ENCODE peak calls at places on chromosomes 16 and 17, in eight cellular contexts. F is NCI-H1436 treated with DMSO at 0.1 percent for 48 hours; P is stimulated activated CD4-positive, alpha-beta T cell treated with anti-CD3 and anti-CD28 coated beads, Interleukin-2, amount 100 ng/mL, for 24 hours; O is left lobe of liver; G is activated T-helper 1 cell treated with Interleukin-2 at 50 U/mL for 16 hours; K is CD8-positive, alpha-beta T cell; X is LoVo; U is mesenchymal stem cell. D is an unnamed sample.

GRCh38 chr16:50153648-50154368 is 702 bp downstream of the TENT4B start:
- DNase-seq in G (peak), F (no peak), P (no peak), U (peak), K (peak), X (no peak), O (peak), D (no peak)

GRCh38 chr16:54930034-54930938 is at the start of gene IRX5:
- DNase-seq in O (peak), G (no peak), U (peak), F (peak), X (peak), K (no peak), P (peak), D (no peak)

GRCh38 chr17:7260601-7261376 is 1.5 kb downstream of the CLDN7 start:
- DNase-seq in P (peak), G (no peak), U (no peak), K (peak), X (peak), O (peak), F (no peak), D (no peak)

GRCh38 chr16:74771656-74772315 is 2.8 kb downstream of the FA2H start:
- DNase-seq in K (no peak), G (no peak), U (no peak), X (no peak), O (no peak), F (no peak), P (no peak), D (no peak)

GRCh38 chr16:57935904-57936303 is 35.0 kb downstream of the CNGB1 start:
- DNase-seq in U (no peak), X (no peak), P (no peak), K (no peak), F (no peak), G (no peak), O (no peak), D (no peak)

GRCh38 chr17:48614904-48615211 is 234 bp downstream of the HOXB8 start:
- DNase-seq in U (no peak), K (no peak), P (no peak), X (no peak), O (no peak), G (no peak), F (no peak), D (no peak)

GRCh38 chr17:35973333-35974260 is 7.7 kb downstream of the CCL16 start:
- DNase-seq in O (peak), G (no peak), F (no peak), U (peak), K (no peak), P (no peak), X (no peak), D (no peak)

GRCh38 chr17:81888105-81888987 is 3.0 kb downstream of the ALYREF start:
- DNase-seq in P (no peak), U (no peak), X (no peak), G (no peak), O (no peak), K (no peak), F (no peak), D (no peak)

GRCh38 chr17:27821318-27821717 is 21.0 kb upstream of the NOS2 start:
- DNase-seq in O (no peak), X (no peak), P (no peak), G (no peak), U (no peak), F (no peak), K (no peak), D (no peak)

GRCh38 chr17:80419255-80419654 is 4.3 kb downstream of the ENDOV start:
- DNase-seq in X (no peak), F (no peak), K (no peak), G (no peak), P (no peak), U (no peak), O (no peak), D (no peak)

GRCh38 chr17:79530361-79531105 is 80.3 kb downstream of the RBFOX3 start:
- DNase-seq in G (no peak), P (no peak), O (no peak), K (no peak), X (no peak), F (no peak), U (no peak), D (no peak)

D was measured in T follicular helper cell.